ENCODE peak calls at places on chromosomes 2 and 18, in six cellular contexts. D is activated T-cell treated with anti-CD3 and anti-CD28 coated beads for 48 hours; P is amygdala; I is activated effector memory CD4-positive, alpha-beta T cell treated with Interleukin-2 at 50 U/mL for 16 hours; C is fibroblast of gingiva; Q is natural killer cell. U is an unnamed sample.

GRCh38 chr2:132384491-132385186 is 32.0 kb upstream of the GPR39 start:
- DNase-seq in D (no peak), I (no peak), C (no peak), P (no peak), Q (no peak), U (no peak)

GRCh38 chr2:227788556-227788955 is 25.1 kb upstream of the CCL20 start:
- DNase-seq in I (no peak), P (no peak), D (no peak), C (no peak), Q (no peak), U (no peak)

GRCh38 chr2:240948086-240948485 is 42.0 kb downstream of the CROCC2 start:
- DNase-seq in C (no peak), I (no peak), Q (peak), P (no peak), D (no peak), U (no peak)

GRCh38 chr18:156514-157230 is 1.7 kb upstream of the USP14 start:
- DNase-seq in I (no peak), Q (no peak), D (no peak), C (no peak), P (no peak), U (no peak)

GRCh38 chr2:30237346-30238142 is 6.2 kb downstream of the LBH start:
- DNase-seq in D (no peak), I (no peak), Q (no peak), P (no peak), C (no peak), U (peak)

GRCh38 chr2:208266641-208267335 is 733 bp downstream of the PIKFYVE start:
- DNase-seq in P (no peak), I (no peak), D (no peak), C (peak), Q (no peak), U (no peak)

GRCh38 chr2:177334940-177335543 is 57.5 kb upstream of the AGPS start:
- DNase-seq in I (no peak), D (no peak), P (no peak), C (peak), Q (no peak), U (peak)

GRCh38 chr18:59419386-59419785 is 60.3 kb upstream of the LMAN1 start:
- DNase-seq in P (no peak), D (no peak), Q (no peak), C (peak), I (no peak), U (no peak)

GRCh38 chr2:42110287-42110973 is 58.7 kb upstream of the EML4 start:
- DNase-seq in P (no peak), D (no peak), C (peak), I (no peak), Q (no peak), U (no peak)

GRCh38 chr2:234951386-234952269 is at the start of gene SH3BP4:
- DNase-seq in Q (no peak), D (peak), P (peak), I (no peak), C (peak), U (peak)

GRCh38 chr2:168952424-168952823 is 51.3 kb downstream of the G6PC2 start:
- DNase-seq in Q (no peak), I (no peak), P (no peak), C (no peak), D (no peak), U (no peak)

GRCh38 chr2:44941551-44942234 is at the start of gene SIX3:
- DNase-seq in Q (no peak), I (no peak), C (peak), D (peak), P (peak), U (peak)

GRCh38 chr2:217797170-217797569 is 205.6 kb downstream of the TNS1 start:
- DNase-seq in D (no peak), Q (no peak), C (no peak), I (no peak), P (no peak), U (no peak)

GRCh38 chr2:216222650-216223352 is 113.7 kb downstream of the XRCC5 start:
- DNase-seq in I (no peak), D (no peak), C (no peak), P (no peak), Q (no peak), U (no peak)

GRCh38 chr2:196344397-196344796 is 173.0 kb upstream of the STK17B start:
- DNase-seq in P (no peak), C (no peak), I (no peak), Q (no peak), D (no peak), U (no peak)

GRCh38 chr2:216308532-216308931 is 63.8 kb downstream of the MARCHF4 start:
- DNase-seq in C (no peak), I (no peak), P (no peak), D (no peak), Q (no peak), U (no peak)

GRCh38 chr18:25089470-25089869 is 262.5 kb downstream of the ZNF521 start:
- DNase-seq in D (no peak), I (no peak), Q (no peak), C (no peak), P (no peak), U (no peak)

GRCh38 chr18:22778996-22779395 is 154.1 kb upstream of the RBBP8 start:
- DNase-seq in D (no peak), I (no peak), C (no peak), Q (no peak), P (no peak), U (no peak)

GRCh38 chr2:174846941-174847938 is 83.0 kb upstream of the CHRNA1 start:
- DNase-seq in D (no peak), C (peak), I (no peak), Q (no peak), P (peak), U (no peak)

GRCh38 chr2:3493610-3493997 is 25.7 kb downstream of the ADI1 start:
- DNase-seq in C (peak), I (no peak), P (no peak), D (no peak), Q (no peak), U (no peak)